ENCODE peak calls at places on chromosome 7, in four cellular contexts. Z, W, Q and P are unnamed samples.

GRCh38 chr7:120278773-120279172 is 5.8 kb downstream of the KCND2 start:
- DNase-seq in Z (no peak), W (no peak), Q (no peak), P (no peak)

GRCh38 chr7:26948617-26949118 is 84.3 kb upstream of the SKAP2 start:
- DNase-seq in Q (no peak), Z (no peak), W (no peak), P (no peak)

GRCh38 chr7:101094791-101095375 is 9.6 kb downstream of the TRIM56 start:
- DNase-seq in W (peak), Q (no peak), Z (no peak), P (peak)

GRCh38 chr7:2971914-2972530 is 71.6 kb downstream of the CARD11 start:
- DNase-seq in Z (no peak), Q (peak), W (no peak), P (no peak)

GRCh38 chr7:66150471-66150870 is 35.8 kb downstream of the CRCP start:
- DNase-seq in Z (no peak), W (no peak), Q (no peak), P (no peak)

GRCh38 chr7:43491984-43492383 is 90.9 kb upstream of the STK17A start:
- DNase-seq in Q (no peak), W (peak), Z (no peak), P (no peak)

GRCh38 chr7:42493436-42494198 is 256.6 kb upstream of the GLI3 start:
- DNase-seq in Z (peak), W (peak), Q (peak), P (no peak)

GRCh38 chr7:50714851-50715250 is 67.8 kb downstream of the GRB10 start:
- DNase-seq in Z (no peak), Q (no peak), W (peak), P (no peak)

GRCh38 chr7:16098585-16099179 is 322.7 kb downstream of the CRPPA start:
- DNase-seq in Z (no peak), W (peak), Q (no peak), P (no peak)

GRCh38 chr7:8214162-8214897 is 47.6 kb downstream of the ICA1 start:
- DNase-seq in Z (no peak), W (peak), Q (no peak), P (no peak)

GRCh38 chr7:149414745-149415390 is 46.0 kb downstream of the ZNF777 start:
- DNase-seq in W (no peak), Q (no peak), Z (peak), P (no peak)

GRCh38 chr7:128909605-128910568 is 622 bp downstream of the KCP start:
- DNase-seq in Z (peak), Q (peak), W (no peak), P (no peak)

GRCh38 chr7:117824605-117825004 is 48.6 kb downstream of the CTTNBP2 start:
- DNase-seq in Q (no peak), Z (no peak), W (no peak), P (no peak)

GRCh38 chr7:691361-692045 is 35.0 kb upstream of the DNAAF5 start:
- DNase-seq in Q (peak), W (no peak), Z (peak), P (no peak)

GRCh38 chr7:25636871-25637283 is 408.6 kb upstream of the NPVF start:
- DNase-seq in Q (no peak), Z (no peak), W (no peak), P (no peak)

GRCh38 chr7:84139986-84140729 is 54.4 kb downstream of the SEMA3A start:
- DNase-seq in Q (no peak), W (no peak), Z (no peak), P (no peak)

GRCh38 chr7:70506463-70506862 is 625.5 kb upstream of the GALNT17 start:
- DNase-seq in Z (no peak), Q (peak), W (no peak), P (no peak)

GRCh38 chr7:129103561-129104324 is 40.8 kb upstream of the TSPAN33 start:
- DNase-seq in W (no peak), Q (no peak), Z (no peak), P (no peak)

GRCh38 chr7:33644489-33644888 is 260.9 kb upstream of the BMPER start:
- DNase-seq in Z (no peak), Q (no peak), W (no peak), P (no peak)

GRCh38 chr7:38748056-38748610 is 117.0 kb upstream of the AMPH start:
- DNase-seq in Z (no peak), Q (no peak), W (peak), P (no peak)
- TF ChIP-seq CTCF in Z (peak), Q (peak), W (peak), P (no peak)

GRCh38 chr7:37145682-37146081 is 303.0 kb downstream of the ELMO1 start:
- DNase-seq in W (no peak), Z (no peak), Q (no peak), P (no peak)

GRCh38 chr7:37142943-37143342 is 305.7 kb downstream of the ELMO1 start:
- DNase-seq in Q (no peak), W (no peak), Z (no peak), P (no peak)

GRCh38 chr7:37141742-37142141 is 306.9 kb downstream of the ELMO1 start:
- DNase-seq in Z (no peak), W (no peak), Q (no peak), P (no peak)
- TF ChIP-seq CTCF in Z (no peak), W (no peak), Q (no peak), P (no peak)

GRCh38 chr7:95527033-95527775 is 41.5 kb downstream of the ASB4 start:
- DNase-seq in W (peak), Q (peak), Z (no peak), P (peak)
- TF ChIP-seq CTCF in W (peak), Q (peak), Z (peak), P (peak)

DNA sequence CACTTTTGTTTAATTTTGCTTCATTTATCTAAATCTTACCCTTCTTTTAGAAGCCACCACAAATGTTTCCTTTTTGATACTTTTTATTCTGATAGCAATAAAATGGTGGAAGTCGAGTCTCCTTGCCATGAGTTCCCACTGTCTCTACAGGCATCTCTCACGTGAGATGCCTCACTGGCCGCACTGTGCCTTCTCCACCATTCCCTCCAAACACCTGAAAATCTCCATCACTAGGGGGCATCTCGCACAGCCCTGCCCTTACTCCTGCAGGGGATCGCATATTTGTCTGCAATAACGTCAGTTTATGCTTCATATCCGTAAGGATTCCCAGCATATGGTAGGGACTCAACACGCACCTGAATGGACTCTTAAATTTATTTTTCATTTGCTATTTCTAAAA is 56.3 kb upstream of the NCAPG2 start:
- DNase-seq in Q (no peak), Z (no peak), W (no peak), P (no peak)
- TF ChIP-seq CTCF in Q (peak), Z (no peak), W (peak), P (no peak)

GRCh38 chr7:74625446-74625845 is 32.1 kb upstream of the GTF2I start:
- DNase-seq in Z (no peak), Q (no peak), W (peak), P (no peak)
- TF ChIP-seq CTCF in Z (peak), Q (no peak), W (peak), P (no peak)

GRCh38 chr7:99324966-99325596 is 617 bp upstream of the ARPC1A start:
- DNase-seq in Z (no peak), Q (no peak), W (no peak), P (no peak)

GRCh38 chr7:99324559-99324958 is 1.1 kb upstream of the ARPC1A start:
- DNase-seq in Q (no peak), Z (no peak), W (no peak), P (no peak)

GRCh38 chr7:99326408-99326782 is 697 bp downstream of the ARPC1A start:
- DNase-seq in Q (no peak), Z (no peak), W (no peak), P (no peak)

GRCh38 chr7:99331002-99331401 is 5.3 kb downstream of the ARPC1A start:
- DNase-seq in Z (no peak), W (peak), Q (no peak), P (no peak)

GRCh38 chr7:99325597-99326407 is at the start of gene ARPC1A:
- DNase-seq in W (peak), Q (peak), Z (peak), P (peak)
- TF ChIP-seq CTCF in W (no peak), Q (no peak), Z (peak), P (no peak)

GRCh38 chr7:5661941-5662340 is 119.5 kb downstream of the RNF216 start:
- DNase-seq in Q (no peak), Z (peak), W (no peak), P (peak)

GRCh38 chr7:5667391-5667790 is 114.1 kb downstream of the RNF216 start:
- DNase-seq in W (no peak), Q (no peak), Z (no peak), P (no peak)

GRCh38 chr7:5662776-5663175 is 118.7 kb downstream of the RNF216 start:
- DNase-seq in W (no peak), Z (no peak), Q (no peak), P (no peak)

GRCh38 chr7:5666361-5666760 is 115.1 kb downstream of the RNF216 start:
- DNase-seq in Z (no peak), W (no peak), Q (no peak), P (no peak)

GRCh38 chr7:5665106-5666025 is 116.1 kb downstream of the RNF216 start:
- DNase-seq in Q (peak), Z (peak), W (peak), P (peak)
- TF ChIP-seq CTCF in Q (peak), Z (peak), W (peak), P (peak)

DNA sequence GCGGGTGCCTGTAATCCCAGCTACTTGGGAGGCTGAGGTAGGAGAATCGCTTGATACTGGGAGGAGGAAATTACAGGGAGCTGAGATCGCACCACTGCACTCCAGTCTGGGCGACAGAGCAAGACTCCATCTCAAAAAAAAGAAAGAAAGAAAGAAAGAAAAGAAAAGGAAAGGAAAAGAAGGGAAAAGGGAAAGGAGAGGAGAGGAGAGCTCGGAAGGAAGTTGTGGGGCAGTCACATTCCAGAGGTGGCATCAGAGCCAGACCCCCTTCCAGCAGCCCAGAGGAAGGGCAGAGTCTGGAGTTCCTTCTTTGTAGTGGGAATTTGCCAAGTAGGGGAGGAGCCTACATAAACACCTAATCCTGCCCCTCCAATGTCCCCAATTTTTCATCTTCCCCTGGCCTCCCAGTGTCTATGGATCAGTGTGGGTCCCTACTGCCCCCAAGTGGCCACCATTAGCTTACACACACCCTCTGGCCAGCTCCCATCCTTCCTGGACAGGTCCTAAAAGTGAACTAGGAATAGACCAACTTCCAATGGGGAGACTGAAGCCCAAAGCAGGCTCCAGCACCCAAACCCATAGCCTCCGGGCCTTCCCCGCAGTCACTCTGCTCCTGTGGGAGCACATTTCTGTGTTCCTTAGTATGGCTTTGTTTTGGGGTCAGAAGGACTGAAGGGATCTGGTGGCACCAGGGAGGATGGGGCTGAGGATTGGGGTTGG is 39.6 kb upstream of the HSPB1 start:
- DNase-seq in Z (peak), Q (peak), W (peak), P (peak)
- TF ChIP-seq CTCF in Z (peak), Q (peak), W (peak), P (peak)

DNA sequence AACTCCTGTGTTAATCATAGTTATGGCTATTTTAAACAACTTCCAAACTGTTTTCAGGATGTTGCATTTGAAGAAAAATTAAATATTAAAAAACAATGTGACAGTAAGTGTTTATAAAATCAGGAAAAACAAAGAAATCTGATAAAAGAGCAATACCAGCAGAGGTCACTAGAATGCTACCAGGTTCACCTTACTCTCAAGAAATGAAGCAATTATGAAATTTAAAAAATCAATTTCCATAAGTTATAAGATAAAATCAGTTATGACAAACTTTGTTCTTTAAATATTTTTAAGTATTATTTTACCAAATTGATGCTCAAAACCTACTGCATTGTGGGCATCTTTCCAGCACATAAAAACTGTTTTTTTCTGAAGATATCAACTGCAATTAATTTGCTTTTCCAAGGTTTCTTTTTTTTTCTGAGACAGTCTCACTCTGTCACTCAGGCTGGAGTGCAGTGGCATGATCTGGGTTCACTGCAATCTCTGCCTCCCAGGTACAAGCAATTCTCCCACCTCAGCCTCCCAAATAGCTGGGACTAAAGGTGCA is 50.7 kb upstream of the RHEB start:
- DNase-seq in W (peak), Q (no peak), Z (no peak), P (no peak)
- TF ChIP-seq CTCF in W (peak), Q (peak), Z (peak), P (peak)